ENCODE peak calls at places on chromosomes 1 and 21, in six cellular contexts. One of them, this sample, is unnamed.
A peak's percentile ranks its signal among the peaks of the same experiment; 100 is the strongest.

GRCh38 chr21:34593423-34593822 is 21.5 kb downstream of the RCAN1 start:
- DNase-seq in IMR-90: no peak
- DNase-seq in cardiac fibroblast: no peak
- DNase-seq in hepatocyte: no peak
- DNase-seq in Caco-2: no peak
- DNase-seq in mammary epithelial cell: no peak
- DNase-seq in this sample: no peak

GRCh38 chr1:62247391-62248168 is 52.9 kb downstream of the L1TD1 start:
- DNase-seq in cardiac fibroblast: no peak
- DNase-seq in hepatocyte: no peak
- DNase-seq in Caco-2: no peak
- DNase-seq in IMR-90: no peak
- DNase-seq in mammary epithelial cell: no peak
- DNase-seq in this sample: no peak

GRCh38 chr1:167705250-167705649 is 16.5 kb upstream of the MPZL1 start:
- DNase-seq in mammary epithelial cell: no peak
- DNase-seq in hepatocyte: no peak
- DNase-seq in Caco-2: no peak
- DNase-seq in cardiac fibroblast: no peak
- DNase-seq in IMR-90: no peak
- DNase-seq in this sample: no peak

GRCh38 chr1:226636847-226637096 is 88.2 kb downstream of the STUM start:
- DNase-seq in hepatocyte: no peak
- DNase-seq in mammary epithelial cell: no peak
- DNase-seq in cardiac fibroblast: no peak
- DNase-seq in Caco-2: no peak
- DNase-seq in IMR-90: no peak
- DNase-seq in this sample: no peak

GRCh38 chr1:159282118-159282517 is 20.0 kb upstream of the FCER1A start:
- DNase-seq in mammary epithelial cell: no peak
- DNase-seq in cardiac fibroblast: no peak
- DNase-seq in Caco-2: no peak
- DNase-seq in hepatocyte: peak; percentile 7
- DNase-seq in IMR-90: no peak
- DNase-seq in this sample: no peak

GRCh38 chr1:14971201-14971600 is 182.3 kb upstream of the TMEM51 start:
- DNase-seq in hepatocyte: no peak
- DNase-seq in cardiac fibroblast: no peak
- DNase-seq in IMR-90: no peak
- DNase-seq in Caco-2: no peak
- DNase-seq in mammary epithelial cell: no peak
- DNase-seq in this sample: no peak

GRCh38 chr1:30974536-30974935 is 66.0 kb upstream of the SDC3 start:
- DNase-seq in IMR-90: no peak
- DNase-seq in mammary epithelial cell: no peak
- DNase-seq in Caco-2: no peak
- DNase-seq in cardiac fibroblast: no peak
- DNase-seq in hepatocyte: no peak
- DNase-seq in this sample: no peak

GRCh38 chr1:59738591-59739015 is 76.1 kb upstream of the HOOK1 start:
- DNase-seq in cardiac fibroblast: peak; percentile 89
- DNase-seq in Caco-2: no peak
- DNase-seq in mammary epithelial cell: no peak
- DNase-seq in hepatocyte: no peak
- DNase-seq in IMR-90: peak; percentile 75
- DNase-seq in this sample: peak; percentile 80

GRCh38 chr1:168304865-168305264 is 24.2 kb downstream of the TBX19 start:
- DNase-seq in mammary epithelial cell: no peak
- DNase-seq in IMR-90: no peak
- DNase-seq in hepatocyte: no peak
- DNase-seq in Caco-2: no peak
- DNase-seq in cardiac fibroblast: no peak
- DNase-seq in this sample: no peak

GRCh38 chr1:31607360-31607759 is 10.1 kb upstream of the HCRTR1 start:
- DNase-seq in cardiac fibroblast: no peak
- DNase-seq in hepatocyte: no peak
- DNase-seq in Caco-2: no peak
- DNase-seq in IMR-90: no peak
- DNase-seq in mammary epithelial cell: no peak
- DNase-seq in this sample: no peak

GRCh38 chr1:212669102-212669501 is 30.5 kb downstream of the BATF3 start:
- DNase-seq in cardiac fibroblast: peak; percentile 34
- DNase-seq in IMR-90: peak; percentile 20
- DNase-seq in Caco-2: no peak
- DNase-seq in hepatocyte: no peak
- DNase-seq in mammary epithelial cell: no peak
- DNase-seq in this sample: peak; percentile 31

GRCh38 chr1:230867903-230868735 is at the start of gene C1orf198:
- DNase-seq in IMR-90: no peak
- DNase-seq in hepatocyte: peak; percentile 89
- DNase-seq in mammary epithelial cell: peak; percentile 49
- DNase-seq in cardiac fibroblast: peak; percentile 58
- DNase-seq in Caco-2: peak; percentile 81
- DNase-seq in this sample: no peak

GRCh38 chr1:230866171-230866811 is 2.0 kb downstream of the C1orf198 start:
- DNase-seq in cardiac fibroblast: peak; percentile 55
- DNase-seq in hepatocyte: no peak
- DNase-seq in IMR-90: no peak
- DNase-seq in Caco-2: no peak
- DNase-seq in mammary epithelial cell: no peak
- DNase-seq in this sample: no peak

GRCh38 chr1:205375816-205376545 is 19.3 kb upstream of the KLHDC8A start:
- DNase-seq in Caco-2: no peak
- DNase-seq in IMR-90: peak; percentile 68
- DNase-seq in mammary epithelial cell: peak; percentile 62
- DNase-seq in cardiac fibroblast: peak; percentile 60
- DNase-seq in hepatocyte: peak; percentile 78
- DNase-seq in this sample: peak; percentile 43
- TF ChIP-seq CTCF in Caco-2: no peak
- TF ChIP-seq CTCF in IMR-90: peak; percentile 20
- TF ChIP-seq CTCF in mammary epithelial cell: no peak
- TF ChIP-seq CTCF in cardiac fibroblast: no peak
- TF ChIP-seq CTCF in hepatocyte: no peak
- TF ChIP-seq CTCF in this sample: peak; percentile 13

GRCh38 chr21:17139696-17140095 is 373.1 kb upstream of the CXADR start:
- DNase-seq in hepatocyte: no peak
- DNase-seq in cardiac fibroblast: no peak
- DNase-seq in IMR-90: no peak
- DNase-seq in Caco-2: no peak
- DNase-seq in mammary epithelial cell: peak; percentile 12
- DNase-seq in this sample: peak; percentile 38
- H3K4me3 ChIP-seq in hepatocyte: no peak overlapping the region
- H3K4me3 ChIP-seq in cardiac fibroblast: peak overlapping the region; percentile 34
- H3K4me3 ChIP-seq in IMR-90: no peak overlapping the region
- H3K4me3 ChIP-seq in Caco-2: no peak overlapping the region
- H3K4me3 ChIP-seq in mammary epithelial cell: no peak overlapping the region
- H3K4me3 ChIP-seq in this sample: peak overlapping the region; percentile 43

DNA sequence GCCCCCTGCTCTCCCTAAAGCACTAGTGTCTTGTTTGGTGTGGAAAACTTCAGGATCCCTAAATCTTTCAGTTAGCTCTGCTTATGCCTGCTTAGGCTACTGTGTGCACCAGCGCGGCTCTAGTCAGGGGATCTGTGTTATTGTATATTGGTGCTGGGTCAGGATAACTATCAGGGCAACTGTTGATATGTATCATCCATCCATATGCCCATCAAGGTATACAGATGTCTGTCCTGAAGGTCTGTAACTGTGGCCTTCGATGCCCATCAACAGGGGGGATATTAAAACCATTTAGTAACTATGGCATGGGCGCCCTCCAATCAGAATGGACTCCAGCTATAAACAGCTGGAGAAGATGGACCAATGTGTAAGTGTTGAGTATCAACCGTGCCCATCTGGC is 12.4 kb downstream of the NT5C1A start:
- DNase-seq in cardiac fibroblast: no peak
- DNase-seq in IMR-90: no peak
- DNase-seq in hepatocyte: no peak
- DNase-seq in Caco-2: no peak
- DNase-seq in mammary epithelial cell: no peak
- DNase-seq in this sample: no peak
- TF ChIP-seq CTCF in cardiac fibroblast: no peak
- TF ChIP-seq CTCF in IMR-90: no peak
- TF ChIP-seq CTCF in hepatocyte: no peak
- TF ChIP-seq CTCF in Caco-2: no peak
- TF ChIP-seq CTCF in mammary epithelial cell: no peak
- TF ChIP-seq CTCF in this sample: no peak

GRCh38 chr21:46456750-46457149 is 1.9 kb upstream of the DIP2A start:
- DNase-seq in Caco-2: peak; percentile 17
- DNase-seq in cardiac fibroblast: no peak
- DNase-seq in mammary epithelial cell: peak; percentile 75
- DNase-seq in IMR-90: no peak
- DNase-seq in hepatocyte: no peak
- DNase-seq in this sample: no peak
- H3K4me3 ChIP-seq in Caco-2: no peak overlapping the region
- H3K4me3 ChIP-seq in cardiac fibroblast: no peak overlapping the region
- H3K4me3 ChIP-seq in mammary epithelial cell: no peak overlapping the region
- H3K4me3 ChIP-seq in IMR-90: no peak overlapping the region
- H3K4me3 ChIP-seq in hepatocyte: no peak overlapping the region
- H3K4me3 ChIP-seq in this sample: no peak overlapping the region

GRCh38 chr21:46457801-46458314 is 833 bp upstream of the DIP2A start:
- DNase-seq in hepatocyte: peak; percentile 57
- DNase-seq in Caco-2: peak; percentile 51
- DNase-seq in IMR-90: peak; percentile 40
- DNase-seq in mammary epithelial cell: peak; percentile 53
- DNase-seq in cardiac fibroblast: peak; percentile 49
- DNase-seq in this sample: peak; percentile 59

GRCh38 chr21:46459356-46460112 is 843 bp downstream of the DIP2A start:
- DNase-seq in mammary epithelial cell: peak; percentile 31
- DNase-seq in Caco-2: no peak
- DNase-seq in hepatocyte: peak; percentile 50
- DNase-seq in IMR-90: peak; percentile 35
- DNase-seq in cardiac fibroblast: peak; percentile 56
- DNase-seq in this sample: peak; percentile 49

GRCh38 chr21:46459024-46459355 is 299 bp downstream of the DIP2A start:
- DNase-seq in hepatocyte: no peak
- DNase-seq in IMR-90: no peak
- DNase-seq in Caco-2: no peak
- DNase-seq in cardiac fibroblast: no peak
- DNase-seq in mammary epithelial cell: no peak
- DNase-seq in this sample: no peak

GRCh38 chr21:46455575-46456385 is 2.9 kb upstream of the DIP2A start:
- DNase-seq in hepatocyte: no peak
- DNase-seq in Caco-2: no peak
- DNase-seq in cardiac fibroblast: peak; percentile 88
- DNase-seq in IMR-90: peak; percentile 66
- DNase-seq in mammary epithelial cell: peak; percentile 71
- DNase-seq in this sample: no peak

GRCh38 chr21:46458315-46459023 is at the start of gene DIP2A:
- DNase-seq in cardiac fibroblast: peak; percentile 98
- DNase-seq in Caco-2: peak; percentile 98
- DNase-seq in mammary epithelial cell: peak; percentile 97
- DNase-seq in hepatocyte: peak; percentile 99
- DNase-seq in IMR-90: peak; percentile 95
- DNase-seq in this sample: peak; percentile 97
- TF ChIP-seq CTCF in cardiac fibroblast: no peak
- TF ChIP-seq CTCF in Caco-2: peak; percentile 23
- TF ChIP-seq CTCF in mammary epithelial cell: no peak
- TF ChIP-seq CTCF in hepatocyte: no peak
- TF ChIP-seq CTCF in IMR-90: no peak
- TF ChIP-seq CTCF in this sample: no peak

DNA sequence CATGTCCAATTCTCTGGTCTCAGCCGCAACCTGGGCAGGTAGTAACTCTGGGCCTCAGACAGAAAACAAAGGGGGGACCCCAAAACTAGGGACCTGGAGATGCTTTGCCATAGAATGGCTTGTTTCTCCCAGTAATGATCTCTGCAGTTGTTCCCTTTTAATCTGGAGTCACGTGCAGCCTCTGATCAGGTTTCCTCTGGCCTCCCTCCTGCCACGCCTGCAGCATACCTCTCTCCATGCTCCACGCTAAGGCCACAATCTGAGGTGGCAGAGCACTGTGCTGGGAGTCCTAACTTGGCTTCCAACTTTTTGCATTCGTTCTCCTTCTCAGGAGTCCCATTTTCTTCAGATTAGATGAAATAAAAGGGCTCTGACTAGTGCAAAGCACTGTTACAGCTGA is 1.9 kb downstream of the PABPC4 start:
- DNase-seq in IMR-90: peak; percentile 35
- DNase-seq in hepatocyte: peak; percentile 39
- DNase-seq in Caco-2: no peak
- DNase-seq in mammary epithelial cell: peak; percentile 14
- DNase-seq in cardiac fibroblast: peak; percentile 20
- DNase-seq in this sample: peak; percentile 33
- H3K4me3 ChIP-seq in IMR-90: peak overlapping the region; percentile 80
- H3K4me3 ChIP-seq in hepatocyte: peak overlapping the region; percentile 66
- H3K4me3 ChIP-seq in Caco-2: peak overlapping the region; percentile 77
- H3K4me3 ChIP-seq in mammary epithelial cell: peak overlapping the region; percentile 71
- H3K4me3 ChIP-seq in cardiac fibroblast: peak overlapping the region; percentile 79
- H3K4me3 ChIP-seq in this sample: peak overlapping the region; percentile 82

GRCh38 chr1:112058815-112059450 is 69.5 kb upstream of the KCND3 start:
- DNase-seq in Caco-2: no peak
- DNase-seq in cardiac fibroblast: no peak
- DNase-seq in IMR-90: no peak
- DNase-seq in mammary epithelial cell: peak; percentile 38
- DNase-seq in hepatocyte: no peak
- DNase-seq in this sample: no peak
- TF ChIP-seq CTCF in Caco-2: no peak
- TF ChIP-seq CTCF in cardiac fibroblast: no peak
- TF ChIP-seq CTCF in IMR-90: no peak
- TF ChIP-seq CTCF in mammary epithelial cell: peak; percentile 23
- TF ChIP-seq CTCF in hepatocyte: no peak
- TF ChIP-seq CTCF in this sample: no peak

GRCh38 chr1:229689915-229690314 is 63.9 kb downstream of the URB2 start:
- DNase-seq in IMR-90: no peak
- DNase-seq in Caco-2: no peak
- DNase-seq in mammary epithelial cell: no peak
- DNase-seq in cardiac fibroblast: no peak
- DNase-seq in hepatocyte: no peak
- DNase-seq in this sample: no peak

GRCh38 chr1:229691362-229691761 is 65.3 kb downstream of the URB2 start:
- DNase-seq in hepatocyte: no peak
- DNase-seq in cardiac fibroblast: no peak
- DNase-seq in Caco-2: no peak
- DNase-seq in mammary epithelial cell: no peak
- DNase-seq in IMR-90: no peak
- DNase-seq in this sample: no peak

GRCh38 chr1:229694053-229694693 is 68.1 kb downstream of the URB2 start:
- DNase-seq in cardiac fibroblast: peak; percentile 77
- DNase-seq in Caco-2: no peak
- DNase-seq in mammary epithelial cell: no peak
- DNase-seq in IMR-90: peak; percentile 81
- DNase-seq in hepatocyte: peak; percentile 38
- DNase-seq in this sample: peak; percentile 62

GRCh38 chr1:229690662-229691061 is 64.6 kb downstream of the URB2 start:
- DNase-seq in IMR-90: no peak
- DNase-seq in hepatocyte: no peak
- DNase-seq in cardiac fibroblast: no peak
- DNase-seq in mammary epithelial cell: no peak
- DNase-seq in Caco-2: no peak
- DNase-seq in this sample: no peak

DNA sequence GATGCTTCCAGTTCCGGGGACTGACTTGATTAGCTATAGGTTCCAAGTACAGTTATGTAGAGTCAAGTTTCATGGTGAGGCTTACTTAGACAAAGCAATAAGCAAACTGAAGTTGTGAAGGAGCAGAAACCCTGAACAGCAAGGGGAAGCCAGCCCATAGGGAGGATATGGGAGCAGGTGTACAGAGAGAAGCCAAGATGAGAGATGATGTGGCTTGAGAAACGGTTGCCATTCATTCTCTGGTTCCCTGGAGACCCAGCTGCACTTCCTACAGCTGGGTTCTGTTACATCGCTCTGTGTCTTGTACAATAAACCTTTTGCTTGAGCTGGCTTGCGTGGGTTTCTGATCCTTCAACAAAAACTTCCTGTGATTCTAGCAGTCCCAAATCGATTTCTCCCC is 67.1 kb downstream of the URB2 start:
- DNase-seq in hepatocyte: no peak
- DNase-seq in cardiac fibroblast: no peak
- DNase-seq in mammary epithelial cell: no peak
- DNase-seq in IMR-90: no peak
- DNase-seq in Caco-2: no peak
- DNase-seq in this sample: no peak
- H3K4me3 ChIP-seq in hepatocyte: no peak overlapping the region
- H3K4me3 ChIP-seq in cardiac fibroblast: no peak overlapping the region
- H3K4me3 ChIP-seq in mammary epithelial cell: no peak overlapping the region
- H3K4me3 ChIP-seq in IMR-90: no peak overlapping the region
- H3K4me3 ChIP-seq in Caco-2: no peak overlapping the region
- H3K4me3 ChIP-seq in this sample: no peak overlapping the region

This sample was measured in fibroblast of villous mesenchyme.